ENCODE peak calls at places on chromosome 6, in four cellular contexts. I, C, W and Y are unnamed samples.

GRCh38 chr6:44251576-44252524 is 4.9 kb downstream of the HSP90AB1 start:
- DNase-seq in I (no peak), C (no peak), W (no peak), Y (no peak)

GRCh38 chr6:1558388-1558787 is 51.3 kb upstream of the FOXC1 start:
- DNase-seq in I (no peak), C (no peak), W (no peak), Y (no peak)

GRCh38 chr6:93105017-93105416 is 314.3 kb downstream of the EPHA7 start:
- DNase-seq in I (no peak), C (no peak), W (no peak), Y (peak)

GRCh38 chr6:163354779-163355431 is 59.6 kb upstream of the QKI start:
- DNase-seq in I (no peak), C (peak), W (no peak), Y (no peak)

GRCh38 chr6:74068945-74069570 is 373.1 kb downstream of the CD109 start:
- DNase-seq in I (no peak), C (no peak), W (no peak), Y (no peak)

GRCh38 chr6:36469946-36470345 is 27.1 kb downstream of the KCTD20 start:
- DNase-seq in I (no peak), C (no peak), W (no peak), Y (no peak)

GRCh38 chr6:157091832-157092231 is 231.5 kb downstream of the TMEM242 start:
- DNase-seq in I (no peak), C (no peak), W (no peak), Y (no peak)

GRCh38 chr6:72348926-72349325 is 272.9 kb upstream of the KCNQ5 start:
- DNase-seq in I (no peak), C (no peak), W (no peak), Y (no peak)